ENCODE peak calls at places on chromosomes 3 and 15, in seven cellular contexts. X is thoracic aorta, G is ecto neural progenitor cell, N is iPS-NIHi11, P is NCI-H748 treated with DMSO at 0.1 percent for 48 hours, F is DMS 273 treated with DMSO at 0.1 percent for 48 hours, Q is EH. U is an unnamed sample.

GRCh38 chr3:30663533-30664241 is 57.3 kb downstream of the TGFBR2 start:
- DNase-seq in X (no peak), G (no peak), N (no peak), P (no peak), F (no peak), Q (no peak), U (no peak)

GRCh38 chr3:188283347-188283746 is 129.4 kb downstream of the LPP start:
- DNase-seq in X (no peak), G (no peak), N (no peak), P (no peak), F (no peak), Q (peak), U (no peak)

GRCh38 chr3:59759298-59760169 is 709.7 kb upstream of the CFAP20DC start:
- DNase-seq in X (no peak), G (no peak), N (no peak), P (no peak), F (no peak), Q (peak), U (no peak)

GRCh38 chr3:21561472-21561871 is 189.5 kb downstream of the ZNF385D start:
- DNase-seq in X (no peak), G (no peak), N (no peak), P (no peak), F (no peak), Q (no peak), U (no peak)

GRCh38 chr3:39707314-39707909 is 102.0 kb upstream of the MYRIP start:
- DNase-seq in X (no peak), G (no peak), N (peak), P (no peak), F (no peak), Q (peak), U (no peak)

GRCh38 chr15:85744636-85745422 is 49.9 kb downstream of the KLHL25 start:
- DNase-seq in X (no peak), G (peak), N (no peak), P (no peak), F (no peak), Q (no peak), U (no peak)

GRCh38 chr3:129827765-129828164 is 65.7 kb downstream of the TMCC1 start:
- DNase-seq in X (no peak), G (no peak), N (no peak), P (no peak), F (no peak), Q (no peak), U (no peak)

GRCh38 chr3:190142041-190142440 is 21.3 kb upstream of the P3H2 start:
- DNase-seq in X (no peak), G (no peak), N (no peak), P (no peak), F (no peak), Q (no peak), U (no peak)

GRCh38 chr3:126102530-126102951 is 18.6 kb upstream of the SLC41A3 start:
- DNase-seq in X (peak), G (no peak), N (peak), P (no peak), F (no peak), Q (peak), U (peak)

GRCh38 chr3:188335656-188336055 is 181.7 kb downstream of the LPP start:
- DNase-seq in X (no peak), G (no peak), N (no peak), P (no peak), F (no peak), Q (peak), U (no peak)

GRCh38 chr3:158456114-158456513 is 114.9 kb upstream of the MLF1 start:
- DNase-seq in X (no peak), G (no peak), N (no peak), P (no peak), F (no peak), Q (peak), U (no peak)

GRCh38 chr3:11764931-11765363 is 81.7 kb downstream of the TAMM41 start:
- DNase-seq in X (no peak), G (no peak), N (no peak), P (no peak), F (no peak), Q (peak), U (peak)

GRCh38 chr3:48984648-48985047 is 5.4 kb upstream of the P4HTM start:
- DNase-seq in X (no peak), G (no peak), N (no peak), P (no peak), F (no peak), Q (no peak), U (no peak)

GRCh38 chr3:117919611-117920010 is 1115.0 kb downstream of the IGSF11 start:
- DNase-seq in X (no peak), G (no peak), N (no peak), P (no peak), F (no peak), Q (no peak), U (no peak)

GRCh38 chr3:58685641-58686040 is 19.1 kb upstream of the FAM3D start:
- DNase-seq in X (no peak), G (no peak), N (no peak), P (no peak), F (no peak), Q (no peak), U (no peak)

GRCh38 chr3:47578119-47578630 is 490 bp downstream of the CSPG5 start:
- DNase-seq in X (no peak), G (peak), N (peak), P (no peak), F (no peak), Q (peak), U (no peak)

GRCh38 chr3:8990266-8991215 is 27.3 kb upstream of the RAD18 start:
- DNase-seq in X (no peak), G (no peak), N (no peak), P (no peak), F (no peak), Q (peak), U (peak)

GRCh38 chr15:22950211-22950990 is 29.8 kb downstream of the CYFIP1 start:
- DNase-seq in X (no peak), G (no peak), N (no peak), P (no peak), F (no peak), Q (no peak), U (no peak)

GRCh38 chr15:85600001-85600400 is 194.7 kb downstream of the KLHL25 start:
- DNase-seq in X (no peak), G (no peak), N (no peak), P (no peak), F (no peak), Q (no peak), U (no peak)

GRCh38 chr3:125381743-125382142 is 6.6 kb upstream of the ZNF148 start:
- DNase-seq in X (no peak), G (no peak), N (no peak), P (no peak), F (no peak), Q (peak), U (no peak)

GRCh38 chr3:143302638-143303171 is 183.1 kb downstream of the CHST2 start:
- DNase-seq in X (no peak), G (no peak), N (no peak), P (no peak), F (no peak), Q (peak), U (peak)

GRCh38 chr3:188976407-188976806 is 195.4 kb upstream of the TPRG1 start:
- DNase-seq in X (no peak), G (no peak), N (no peak), P (no peak), F (no peak), Q (no peak), U (no peak)

GRCh38 chr15:52678036-52678467 is 1.1 kb downstream of the ATOSA start:
- DNase-seq in X (peak), G (peak), N (peak), P (peak), F (peak), Q (peak), U (peak)

GRCh38 chr3:51637144-51637940 is 33.7 kb upstream of the TEX264 start:
- DNase-seq in X (no peak), G (no peak), N (no peak), P (no peak), F (no peak), Q (no peak), U (no peak)

GRCh38 chr15:68315495-68316007 is 38.0 kb downstream of the FEM1B start:
- DNase-seq in X (no peak), G (peak), N (peak), P (no peak), F (no peak), Q (no peak), U (no peak)

GRCh38 chr15:37585966-37586656 is 348.3 kb upstream of the TMCO5A start:
- DNase-seq in X (no peak), G (no peak), N (no peak), P (no peak), F (no peak), Q (peak), U (peak)

GRCh38 chr3:177883957-177884356 is 652.3 kb upstream of the KCNMB2 start:
- DNase-seq in X (no peak), G (no peak), N (no peak), P (no peak), F (no peak), Q (no peak), U (no peak)

GRCh38 chr3:42856544-42856943 is 19.1 kb downstream of the CYP8B1 start:
- DNase-seq in X (no peak), G (no peak), N (no peak), P (no peak), F (no peak), Q (no peak), U (no peak)

GRCh38 chr15:54035616-54036015 is 57.4 kb downstream of the UNC13C start:
- DNase-seq in X (no peak), G (no peak), N (no peak), P (no peak), F (no peak), Q (no peak), U (no peak)

GRCh38 chr3:49165771-49166751 is at the start of gene CCDC71:
- DNase-seq in X (no peak), G (peak), N (peak), P (peak), F (no peak), Q (peak), U (peak)

GRCh38 chr15:95937128-95937528 is 393.4 kb upstream of the NR2F2 start:
- DNase-seq in X (no peak), G (no peak), N (no peak), P (no peak), F (no peak), Q (peak), U (no peak)

GRCh38 chr3:182129745-182130144 is 418.0 kb downstream of the SOX2 start:
- DNase-seq in X (no peak), G (no peak), N (no peak), P (no peak), F (no peak), Q (no peak), U (no peak)

GRCh38 chr15:96362001-96362758 is 31.7 kb downstream of the NR2F2 start:
- DNase-seq in X (no peak), G (no peak), N (no peak), P (peak), F (no peak), Q (no peak), U (no peak)

GRCh38 chr3:50177346-50177745 is 14.1 kb upstream of the GNAT1 start:
- DNase-seq in X (no peak), G (no peak), N (no peak), P (no peak), F (no peak), Q (no peak), U (no peak)